ENCODE peak calls at places on chromosome 11, in eight cellular contexts. F, X, P, H, J, Y, M and N are unnamed samples.

GRCh38 chr11:70247042-70247709 is 23.3 kb upstream of the PPFIA1 start:
- DNase-seq in F (no peak), X (no peak), P (peak), H (no peak), J (no peak), Y (peak), M (no peak), N (no peak)

GRCh38 chr11:93498099-93499040 is 44.8 kb downstream of the SMCO4 start:
- DNase-seq in F (no peak), X (no peak), P (peak), H (no peak), J (no peak), Y (no peak), M (peak), N (no peak)

GRCh38 chr11:45669146-45669545 is 3.7 kb upstream of the CHST1 start:
- DNase-seq in F (no peak), X (no peak), P (peak), H (no peak), J (no peak), Y (no peak), M (no peak), N (no peak)

GRCh38 chr11:95341246-95341645 is 110.2 kb upstream of the SESN3 start:
- DNase-seq in F (no peak), X (no peak), P (no peak), H (no peak), J (no peak), Y (no peak), M (no peak), N (no peak)

GRCh38 chr11:8265681-8266241 is 2.1 kb upstream of the LMO1 start:
- DNase-seq in F (no peak), X (peak), P (no peak), H (no peak), J (no peak), Y (no peak), M (no peak), N (no peak)

GRCh38 chr11:68471360-68472340 is 11.1 kb downstream of the PPP6R3 start:
- DNase-seq in F (peak), X (no peak), P (peak), H (no peak), J (no peak), Y (peak), M (no peak), N (peak)

GRCh38 chr11:129766858-129767604 is 48.6 kb upstream of the TMEM45B start:
- DNase-seq in F (peak), X (no peak), P (no peak), H (peak), J (no peak), Y (peak), M (no peak), N (peak)

GRCh38 chr11:131677832-131678470 is 307.5 kb downstream of the NTM start:
- DNase-seq in F (no peak), X (no peak), P (no peak), H (no peak), J (no peak), Y (no peak), M (no peak), N (no peak)